ENCODE peak calls at places on chromosomes 1 and 21, in five cellular contexts. A is thoracic aorta, U is heart right ventricle, N is lower lobe of right lung, K is PC-9. E is an unnamed sample. For H3K4me1 and H3K27me3, the result is how much of the 10 kb centered on the place peaks cover.

GRCh38 chr1:93331412-93331811 is 14.3 kb upstream of the DR1 start:
- DNase-seq in N (no peak), K (no peak), A (no peak), U (no peak), E (no peak)

GRCh38 chr1:161727343-161727924 is 6.1 kb downstream of the FCRLB start:
- DNase-seq in U (no peak), N (no peak), A (no peak), K (no peak), E (no peak)

GRCh38 chr21:36545776-36546511 is 66.0 kb upstream of the CLDN14 start:
- DNase-seq in N (no peak), K (no peak), U (no peak), A (no peak), E (no peak)

GRCh38 chr1:182595641-182596240 is 6.7 kb upstream of the RNASEL start:
- DNase-seq in N (peak), K (peak), U (peak), A (no peak), E (peak)

GRCh38 chr1:60922304-60922703 is 160.1 kb upstream of the NFIA start:
- DNase-seq in A (no peak), N (peak), U (no peak), K (no peak), E (no peak)

GRCh38 chr1:226404063-226404903 is 3.6 kb downstream of the PARP1 start:
- DNase-seq in K (no peak), A (no peak), U (no peak), N (no peak), E (peak)

GRCh38 chr1:40351124-40351523 is 22.4 kb upstream of the SMAP2 start:
- DNase-seq in N (no peak), U (no peak), K (no peak), A (no peak), E (no peak)

GRCh38 chr1:36408479-36408878 is 10.8 kb upstream of the LSM10 start:
- DNase-seq in U (no peak), A (no peak), K (peak), N (no peak), E (no peak)

GRCh38 chr1:174219606-174220370 is 60.5 kb downstream of the RABGAP1L start:
- DNase-seq in N (no peak), A (no peak), U (no peak), K (no peak), E (no peak)

GRCh38 chr21:14064296-14064645 is 146.5 kb downstream of the LIPI start:
- DNase-seq in A (no peak), U (no peak), N (no peak), K (no peak), E (no peak)

GRCh38 chr1:204350857-204351573 is 8.7 kb downstream of the PLEKHA6 start:
- DNase-seq in N (peak), U (peak), K (no peak), A (no peak), E (peak)

GRCh38 chr1:228294717-228295116 is 86.9 kb downstream of the OBSCN start:
- DNase-seq in A (no peak), N (peak), U (peak), K (no peak), E (no peak)

GRCh38 chr1:21335750-21336168 is 45.5 kb upstream of the ECE1 start:
- DNase-seq in A (no peak), N (no peak), K (peak), U (no peak), E (no peak)

GRCh38 chr21:42939581-42940413 is 14.4 kb upstream of the ERVH48-1 start:
- DNase-seq in N (no peak), U (no peak), K (peak), A (peak), E (no peak)

GRCh38 chr21:25997788-25998611 is 172.6 kb downstream of the APP start:
- DNase-seq in U (no peak), N (no peak), A (no peak), K (peak), E (peak)

GRCh38 chr21:33313183-33313582 is 11.6 kb upstream of the IFNAR1 start:
- DNase-seq in U (no peak), N (no peak), K (no peak), A (no peak), E (no peak)

GRCh38 chr1:41313661-41314131 is 47.5 kb upstream of the FOXO6 start:
- DNase-seq in N (no peak), U (no peak), A (no peak), K (no peak), E (no peak)

GRCh38 chr1:168531605-168532345 is 12.0 kb downstream of the XCL2 start:
- DNase-seq in N (no peak), U (no peak), A (no peak), K (no peak), E (no peak)

GRCh38 chr1:24847995-24848857 is 81.8 kb downstream of the RUNX3 start:
- DNase-seq in K (peak), A (peak), U (peak), N (peak), E (peak)

GRCh38 chr1:53681647-53682368 is 57.2 kb downstream of the GLIS1 start:
- DNase-seq in N (no peak), A (no peak), U (peak), K (peak), E (peak)

GRCh38 chr1:145927916-145928647 is 798 bp upstream of the RBM8A start:
- DNase-seq in U (no peak), A (no peak), K (no peak), N (no peak), E (no peak)

GRCh38 chr1:27915082-27915575 is 19.7 kb upstream of the SMPDL3B start:
- DNase-seq in N (no peak), K (no peak), U (no peak), A (no peak), E (no peak)

GRCh38 chr1:27906764-27907163 is 28.0 kb upstream of the SMPDL3B start:
- DNase-seq in N (no peak), U (no peak), A (no peak), K (no peak), E (no peak)

DNA sequence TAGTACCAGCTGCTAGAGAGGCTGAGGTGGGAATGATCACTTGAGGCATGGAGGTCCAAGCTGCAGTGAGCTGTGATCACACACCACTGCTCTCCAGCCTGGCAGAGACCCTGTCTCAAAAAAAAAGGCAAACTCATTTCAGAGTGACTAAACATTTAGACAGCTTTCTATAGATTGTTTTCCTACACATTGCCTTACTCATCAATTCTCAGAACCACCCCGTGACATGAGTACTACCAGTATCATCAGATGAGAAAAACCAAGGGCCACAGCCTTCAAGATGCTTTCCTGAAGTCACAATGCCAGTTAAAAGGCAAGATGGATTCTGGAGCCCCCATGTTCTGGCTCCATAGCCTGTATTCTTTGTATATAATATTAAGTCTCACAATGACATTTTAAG is 22.4 kb upstream of the SMPDL3B start:
- DNase-seq in N (no peak), K (no peak), A (no peak), U (no peak), E (no peak)
- H3K4me3 ChIP-seq in N (no peak), K (no peak), A (no peak), U (no peak), E (no peak)

DNA sequence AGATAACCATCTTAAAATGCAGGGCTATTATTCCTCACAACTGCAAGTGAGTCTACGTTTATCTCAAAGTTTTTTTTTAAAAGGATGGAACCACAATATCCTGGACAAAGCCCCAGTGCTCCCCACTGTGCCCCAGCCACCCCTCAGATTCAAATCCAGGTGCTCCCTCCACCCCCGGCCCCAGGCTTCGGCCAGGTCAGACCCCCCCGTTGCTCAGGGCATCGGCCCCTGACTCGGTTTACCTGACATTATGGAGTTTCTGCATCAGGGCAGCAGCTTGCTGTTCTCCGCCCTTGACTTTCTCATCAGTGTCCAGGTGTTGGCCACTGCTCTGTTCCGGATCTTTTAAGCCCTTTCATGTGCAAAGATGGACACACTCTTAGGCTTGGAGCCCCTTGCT is 72.9 kb downstream of the SCCPDH start:
- DNase-seq in A (no peak), N (no peak), U (no peak), K (no peak), E (no peak)
- H3K4me1 ChIP-seq in A (under half), N (under half), U (under half), K (under half), E (under half)

GRCh38 chr1:67150931-67151330 is 15.3 kb upstream of the IL23R start:
- DNase-seq in U (no peak), A (no peak), N (no peak), K (no peak), E (no peak)

GRCh38 chr1:67148516-67149178 is 13.9 kb upstream of the C1orf141 start:
- DNase-seq in U (no peak), N (no peak), K (peak), A (no peak), E (no peak)

GRCh38 chr1:67146101-67146500 is 11.3 kb upstream of the C1orf141 start:
- DNase-seq in A (no peak), U (no peak), K (no peak), N (no peak), E (no peak)

GRCh38 chr1:67146539-67146938 is 11.8 kb upstream of the C1orf141 start:
- DNase-seq in K (no peak), N (no peak), A (no peak), U (no peak), E (no peak)

GRCh38 chr1:67149179-67149770 is 14.5 kb upstream of the C1orf141 start:
- DNase-seq in A (no peak), U (peak), K (peak), N (no peak), E (peak)
- H3K27me3 ChIP-seq in A (under half), U (under half), K (under half), N (under half), E (under half)

GRCh38 chr1:233111731-233112130 is 161.3 kb downstream of the NTPCR start:
- DNase-seq in K (no peak), A (no peak), U (no peak), N (no peak), E (no peak)

GRCh38 chr1:233113713-233114028 is 163.3 kb downstream of the NTPCR start:
- DNase-seq in N (no peak), A (no peak), U (no peak), K (no peak), E (no peak)

GRCh38 chr1:233114159-233114558 is 163.7 kb downstream of the NTPCR start:
- DNase-seq in A (no peak), K (no peak), U (no peak), N (no peak), E (no peak)

GRCh38 chr1:233113009-233113712 is 162.8 kb downstream of the NTPCR start:
- DNase-seq in A (peak), N (peak), U (peak), K (peak), E (peak)

GRCh38 chr1:233112184-233113008 is 162.0 kb downstream of the NTPCR start:
- DNase-seq in A (no peak), N (no peak), K (peak), U (no peak), E (no peak)
- H3K4me3 ChIP-seq in A (no peak), N (no peak), K (peak), U (no peak), E (no peak)

GRCh38 chr1:150168960-150169565 is 19.3 kb downstream of the PLEKHO1 start:
- DNase-seq in A (no peak), N (peak), U (peak), K (peak), E (peak)

GRCh38 chr1:150162862-150163706 is 13.4 kb downstream of the PLEKHO1 start:
- DNase-seq in N (peak), A (peak), U (peak), K (no peak), E (peak)

GRCh38 chr1:150164224-150164623 is 14.5 kb downstream of the PLEKHO1 start:
- DNase-seq in U (peak), K (no peak), N (peak), A (no peak), E (no peak)

GRCh38 chr1:150164769-150165168 is 15.1 kb downstream of the PLEKHO1 start:
- DNase-seq in N (no peak), A (no peak), U (no peak), K (no peak), E (no peak)

GRCh38 chr1:150165622-150166612 is 16.2 kb downstream of the PLEKHO1 start:
- DNase-seq in K (no peak), U (peak), A (no peak), N (no peak), E (peak)
- H3K4me1 ChIP-seq in K (under half), U (under half), A (under half), N (under half), E (under half)